ENCODE peak calls at places on chromosomes 4 and X, in eight cellular contexts. A is tibial artery, F is choroid plexus epithelial cell, L is IMR-90, K is cardiac fibroblast, V is B cell, E is MM.1S, Q is esophagus squamous epithelium. T is an unnamed sample.

GRCh38 chr4:25425361-25425760 is 48.3 kb downstream of the ANAPC4 start:
- DNase-seq in A (no peak), F (peak), L (no peak), K (peak), V (no peak), E (no peak), Q (no peak), T (no peak)

GRCh38 chr4:80097395-80098177 is 24.6 kb upstream of the ANTXR2 start:
- DNase-seq in A (peak), F (peak), L (peak), K (peak), V (no peak), E (no peak), Q (no peak), T (no peak)

GRCh38 chr4:122668241-122668640 is 47.4 kb upstream of the IL21 start:
- DNase-seq in A (no peak), F (peak), L (peak), K (peak), V (no peak), E (no peak), Q (no peak), T (no peak)

GRCh38 chr4:109009909-109010308 is 247.1 kb upstream of the ETNPPL start:
- DNase-seq in A (no peak), F (peak), L (peak), K (peak), V (no peak), E (no peak), Q (no peak), T (no peak)

GRCh38 chrX:9899640-9900075 is 67.5 kb upstream of the CLDN34 start:
- DNase-seq in A (no peak), F (peak), L (peak), K (peak), V (no peak), E (no peak), Q (no peak), T (peak)

GRCh38 chrX:152601848-152602616 is 35.7 kb upstream of the GABRQ start:
- DNase-seq in A (no peak), F (no peak), L (no peak), K (no peak), V (no peak), E (no peak), Q (no peak), T (no peak)

GRCh38 chrX:13764284-13764683 is 29.7 kb downstream of the OFD1 start:
- DNase-seq in A (no peak), F (no peak), L (no peak), K (no peak), V (no peak), E (no peak), Q (no peak), T (no peak)

GRCh38 chr4:153222162-153222789 is 18.0 kb downstream of the TRIM2 start:
- DNase-seq in A (peak), F (peak), L (peak), K (peak), V (peak), E (peak), Q (no peak), T (peak)

GRCh38 chrX:7235071-7235470 is 87.1 kb upstream of the PUDP start:
- DNase-seq in A (no peak), F (no peak), L (no peak), K (no peak), V (no peak), E (no peak), Q (no peak), T (no peak)

GRCh38 chr4:108328033-108328732 is 159.5 kb upstream of the LEF1 start:
- DNase-seq in A (no peak), F (no peak), L (no peak), K (no peak), V (no peak), E (no peak), Q (no peak), T (no peak)

GRCh38 chr4:111398906-111399330 is 746.3 kb upstream of the FAM241A start:
- DNase-seq in A (no peak), F (peak), L (peak), K (peak), V (no peak), E (no peak), Q (no peak), T (no peak)

GRCh38 chr4:88006956-88007303 is 505 bp upstream of the PKD2 start:
- DNase-seq in A (no peak), F (no peak), L (no peak), K (no peak), V (no peak), E (no peak), Q (no peak), T (no peak)

GRCh38 chr4:20698382-20698781 is 1.9 kb upstream of the PACRGL start:
- DNase-seq in A (no peak), F (peak), L (no peak), K (peak), V (no peak), E (no peak), Q (no peak), T (no peak)

GRCh38 chrX:15815779-15816452 is 25.6 kb downstream of the ZRSR2 start:
- DNase-seq in A (no peak), F (peak), L (peak), K (peak), V (no peak), E (peak), Q (no peak), T (peak)

GRCh38 chrX:68079961-68080360 is 353.3 kb downstream of the OPHN1 start:
- DNase-seq in A (no peak), F (no peak), L (no peak), K (no peak), V (no peak), E (no peak), Q (no peak), T (no peak)

GRCh38 chr4:38177792-38178665 is 217.8 kb downstream of the PTTG2 start:
- DNase-seq in A (peak), F (no peak), L (no peak), K (peak), V (peak), E (peak), Q (no peak), T (no peak)

GRCh38 chrX:3415011-3415410 is 68.6 kb upstream of the MXRA5 start:
- DNase-seq in A (no peak), F (no peak), L (no peak), K (no peak), V (no peak), E (no peak), Q (no peak), T (no peak)

GRCh38 chr4:38132140-38132673 is 172.0 kb downstream of the PTTG2 start:
- DNase-seq in A (peak), F (peak), L (peak), K (peak), V (no peak), E (peak), Q (no peak), T (peak)

GRCh38 chr4:175951794-175952193 is 113.8 kb upstream of the WDR17 start:
- DNase-seq in A (no peak), F (peak), L (peak), K (no peak), V (no peak), E (no peak), Q (no peak), T (no peak)

GRCh38 chrX:18146954-18147353 is 73.7 kb downstream of the BEND2 start:
- DNase-seq in A (no peak), F (peak), L (peak), K (peak), V (no peak), E (no peak), Q (no peak), T (no peak)

GRCh38 chr4:39637572-39638357 is 900 bp downstream of the SMIM14 start:
- DNase-seq in A (peak), F (peak), L (peak), K (peak), V (peak), E (peak), Q (no peak), T (no peak)

GRCh38 chrX:69158166-69159040 is 6.8 kb downstream of the PJA1 start:
- DNase-seq in A (peak), F (peak), L (peak), K (peak), V (no peak), E (no peak), Q (no peak), T (peak)

GRCh38 chrX:153667281-153667831 is 6.3 kb downstream of the PNCK start:
- DNase-seq in A (no peak), F (no peak), L (no peak), K (no peak), V (no peak), E (no peak), Q (no peak), T (no peak)

GRCh38 chr4:55103224-55103623 is 22.2 kb downstream of the KDR start:
- DNase-seq in A (no peak), F (no peak), L (no peak), K (no peak), V (no peak), E (no peak), Q (no peak), T (no peak)

GRCh38 chrX:19702856-19703255 is 184.5 kb downstream of the SH3KBP1 start:
- DNase-seq in A (no peak), F (no peak), L (no peak), K (no peak), V (no peak), E (no peak), Q (no peak), T (no peak)

GRCh38 chrX:87299563-87300160 is 217.9 kb upstream of the KLHL4 start:
- DNase-seq in A (no peak), F (peak), L (peak), K (peak), V (no peak), E (peak), Q (no peak), T (peak)

GRCh38 chr4:139815646-139816601 is 150.3 kb downstream of the MGST2 start:
- DNase-seq in A (peak), F (peak), L (peak), K (peak), V (no peak), E (no peak), Q (no peak), T (no peak)

GRCh38 chr4:55549888-55550287 is 3.2 kb upstream of the CLOCK start:
- DNase-seq in A (no peak), F (peak), L (peak), K (peak), V (no peak), E (no peak), Q (no peak), T (no peak)

GRCh38 chr4:156568041-156568440 is 403.6 kb downstream of the PDGFC start:
- DNase-seq in A (no peak), F (peak), L (peak), K (peak), V (no peak), E (no peak), Q (no peak), T (no peak)

GRCh38 chr4:38868055-38868965 is 704 bp downstream of the FAM114A1 start:
- DNase-seq in A (peak), F (peak), L (peak), K (peak), V (no peak), E (no peak), Q (no peak), T (no peak)

GRCh38 chr4:71520850-71521249 is 182.0 kb downstream of the SLC4A4 start:
- DNase-seq in A (no peak), F (no peak), L (peak), K (no peak), V (no peak), E (no peak), Q (no peak), T (no peak)

GRCh38 chr4:66187175-66187720 is 517.0 kb upstream of the EPHA5 start:
- DNase-seq in A (no peak), F (no peak), L (no peak), K (no peak), V (no peak), E (no peak), Q (no peak), T (no peak)

GRCh38 chr4:36220776-36221175 is 23.5 kb downstream of the ARAP2 start:
- DNase-seq in A (no peak), F (no peak), L (no peak), K (no peak), V (no peak), E (no peak), Q (no peak), T (no peak)

GRCh38 chr4:175772170-175772685 is 39.8 kb downstream of the GPM6A start:
- DNase-seq in A (no peak), F (no peak), L (no peak), K (no peak), V (no peak), E (no peak), Q (no peak), T (no peak)

GRCh38 chrX:55007633-55008032 is 7.5 kb downstream of the APEX2 start:
- DNase-seq in A (peak), F (peak), L (peak), K (peak), V (no peak), E (no peak), Q (no peak), T (no peak)

GRCh38 chrX:8639949-8640348 is 92.0 kb downstream of the ANOS1 start:
- DNase-seq in A (no peak), F (no peak), L (no peak), K (no peak), V (no peak), E (no peak), Q (no peak), T (no peak)

GRCh38 chrX:109822861-109823260 is 89.8 kb upstream of the ACSL4 start:
- DNase-seq in A (no peak), F (no peak), L (no peak), K (no peak), V (no peak), E (no peak), Q (no peak), T (no peak)

GRCh38 chr4:137994858-137995257 is 247.3 kb downstream of the SLC7A11 start:
- DNase-seq in A (no peak), F (peak), L (peak), K (peak), V (no peak), E (no peak), Q (no peak), T (no peak)

DNA sequence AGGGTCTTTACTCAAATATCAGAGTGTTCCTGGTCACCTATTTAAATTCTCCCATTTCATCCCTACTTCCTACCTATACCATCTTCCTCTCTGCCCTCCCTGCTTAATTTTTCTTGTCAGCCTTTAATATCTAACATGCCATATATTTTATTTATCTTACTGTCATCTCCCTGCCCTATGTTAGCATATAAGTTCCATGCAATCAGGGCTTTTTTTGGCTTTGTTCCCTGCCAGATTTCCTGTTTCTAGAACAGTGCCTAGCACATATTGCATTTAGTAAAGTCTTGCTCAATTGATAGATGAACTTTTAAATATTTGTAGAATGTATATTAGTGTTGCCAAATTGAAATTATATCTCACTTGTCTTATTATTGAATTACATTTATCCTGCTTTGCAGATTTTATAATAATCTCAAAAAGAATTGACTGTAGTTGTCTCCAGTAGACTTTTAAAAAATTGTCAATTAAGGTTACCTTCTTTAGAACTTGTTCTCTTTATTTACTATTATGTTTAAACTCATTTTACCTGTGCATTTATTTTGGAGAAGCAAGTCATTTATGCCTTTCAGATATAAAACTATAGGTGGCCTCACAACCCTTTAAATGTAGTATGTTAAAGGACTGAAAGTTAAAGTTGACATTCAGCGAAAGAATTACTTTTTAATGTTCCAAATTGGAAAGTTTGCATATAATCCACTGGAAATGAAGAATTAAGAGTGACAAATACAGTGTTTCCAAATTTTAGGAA is 108.2 kb upstream of the BMPR1B start:
- DNase-seq in A (no peak), F (peak), L (peak), K (peak), V (no peak), E (no peak), Q (no peak), T (no peak)
- TF ChIP-seq CTCF in A (no peak), F (no peak), L (no peak), K (no peak), V (no peak), E (no peak), Q (no peak), T (no peak)

DNA sequence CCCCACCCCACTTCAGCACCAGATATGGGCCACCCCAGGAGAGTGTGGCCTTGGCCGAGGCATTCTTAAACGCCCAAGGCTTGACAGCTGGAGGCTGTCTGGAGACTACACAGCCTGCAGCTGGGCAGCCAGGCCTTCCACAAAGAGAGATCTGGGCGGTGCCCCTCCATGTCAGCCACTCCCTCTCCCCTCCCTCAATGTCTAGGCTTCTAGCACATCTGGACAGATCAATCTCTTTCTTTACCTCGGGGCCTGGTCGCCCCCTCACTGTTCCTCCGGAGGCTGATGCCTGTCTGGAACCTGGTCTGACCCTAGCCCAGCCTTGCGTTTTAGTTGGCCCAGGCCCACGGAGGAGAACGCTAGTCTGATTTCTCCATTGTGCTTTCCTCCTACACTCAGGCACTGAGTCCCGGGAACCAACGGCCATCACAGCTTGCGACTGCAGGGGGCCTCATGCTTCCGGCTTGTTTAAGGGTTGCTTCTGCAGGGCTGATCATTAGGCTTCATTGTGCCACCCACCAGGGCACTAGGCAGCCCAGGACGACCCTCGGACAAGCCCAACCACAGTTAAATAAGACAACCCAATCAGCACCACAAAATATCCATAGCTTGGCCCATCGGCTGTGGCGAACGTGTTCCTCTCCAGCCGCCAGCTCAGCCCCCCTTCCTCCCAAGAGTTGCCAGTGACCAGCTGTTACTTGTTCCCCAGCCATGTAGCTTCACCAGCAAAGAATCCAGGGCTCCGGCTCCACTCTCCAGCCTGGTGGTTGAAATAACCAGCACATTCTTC is 200.6 kb downstream of the BCOR start:
- DNase-seq in A (peak), F (peak), L (peak), K (peak), V (no peak), E (no peak), Q (no peak), T (no peak)
- TF ChIP-seq CTCF in A (no peak), F (peak), L (peak), K (no peak), V (no peak), E (no peak), Q (no peak), T (no peak)

DNA sequence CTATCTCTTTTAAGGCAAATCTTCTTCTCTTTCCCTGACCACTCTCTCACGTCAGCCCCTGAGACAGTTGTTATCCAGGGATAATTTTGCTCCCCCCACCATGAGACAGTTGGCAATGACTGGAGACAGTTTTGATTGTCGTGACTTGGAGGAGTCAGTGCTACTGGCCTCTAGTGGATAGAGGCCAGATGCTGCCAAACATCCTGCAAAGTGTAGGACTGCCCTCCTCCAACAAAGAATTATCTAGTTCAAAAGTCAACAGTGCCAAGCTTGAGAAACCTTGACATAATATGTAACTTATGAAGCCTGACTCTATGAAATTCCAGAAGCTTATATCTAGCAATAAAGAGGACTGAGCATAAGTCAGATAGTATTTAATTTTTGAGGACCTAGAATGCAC is 502.1 kb upstream of the IGFBP7 start:
- DNase-seq in A (no peak), F (no peak), L (no peak), K (no peak), V (no peak), E (no peak), Q (no peak), T (no peak)
- TF ChIP-seq CTCF in A (no peak), F (no peak), L (no peak), K (no peak), V (no peak), E (no peak), Q (no peak), T (no peak)

DNA sequence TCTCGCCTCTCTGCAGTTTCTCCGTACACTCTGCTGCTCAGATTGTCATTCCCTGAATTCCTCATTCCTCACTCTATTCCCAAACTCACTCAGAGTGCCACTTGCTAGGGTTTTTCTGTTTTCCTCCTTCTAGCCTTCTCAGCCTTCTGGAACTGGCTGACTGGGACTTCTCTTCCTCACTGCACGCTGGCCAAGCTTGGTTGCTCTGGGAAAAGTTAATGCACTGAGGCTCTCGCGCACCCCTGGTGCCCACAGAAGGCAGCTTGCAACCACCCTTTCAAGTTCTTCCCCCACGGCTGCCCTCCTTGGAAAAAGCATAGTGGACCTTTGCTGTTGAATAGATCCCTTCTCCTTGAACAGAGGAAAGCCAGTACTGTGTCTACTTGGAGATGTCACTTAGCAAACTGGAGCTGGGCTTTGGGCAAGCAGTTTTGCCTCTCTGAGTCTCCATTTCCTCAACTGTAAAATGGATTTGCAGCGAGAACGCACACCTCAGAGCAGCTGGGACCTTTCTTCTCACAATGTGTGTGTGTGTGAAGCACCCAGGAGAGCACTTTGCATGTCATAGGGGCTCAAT is 6.0 kb upstream of the CCKAR start:
- DNase-seq in A (no peak), F (no peak), L (no peak), K (no peak), V (no peak), E (no peak), Q (no peak), T (no peak)
- TF ChIP-seq CTCF in A (no peak), F (peak), L (no peak), K (peak), V (no peak), E (no peak), Q (no peak), T (no peak)

T was measured in GM13977.